ENCODE peak calls at places on chromosome 16, in four cellular contexts. N is NCI-H748 treated with DMSO at 0.1 percent for 48 hours, E is COR-L47, Q is upper lobe of right lung. O is an unnamed sample.

GRCh38 chr16:89338863-89339262 is 121.4 kb downstream of the ZNF778 start:
- DNase-seq in N (no peak), E (no peak), Q (peak; percentile 22), O (no peak)

GRCh38 chr16:87326151-87326571 is 9.0 kb upstream of the C16orf95 start:
- DNase-seq in N (no peak), E (no peak), Q (no peak), O (no peak)

GRCh38 chr16:83842755-83843507 is 35.2 kb downstream of the HSBP1 start:
- DNase-seq in N (no peak), E (no peak), Q (no peak), O (no peak)

GRCh38 chr16:1152651-1153259 is at the start of gene CACNA1H:
- DNase-seq in N (no peak), E (no peak), Q (no peak), O (peak; percentile 44)

GRCh38 chr16:86899757-86900156 is 321.4 kb downstream of the FOXL1 start:
- DNase-seq in N (no peak), E (no peak), Q (no peak), O (no peak)

GRCh38 chr16:14409563-14409962 is 220.5 kb downstream of the PARN start:
- DNase-seq in N (no peak), E (no peak), Q (no peak), O (no peak)

GRCh38 chr16:70600730-70601129 is 45.6 kb upstream of the IL34 start:
- DNase-seq in N (no peak), E (no peak), Q (no peak), O (no peak)

GRCh38 chr16:19542138-19542821 is 13.2 kb upstream of the VPS35L start:
- DNase-seq in N (peak; percentile 66), E (peak; percentile 91), Q (no peak), O (peak; percentile 48)

GRCh38 chr16:49674255-49674980 is 181.5 kb downstream of the ZNF423 start:
- DNase-seq in N (no peak), E (no peak), Q (no peak), O (no peak)

GRCh38 chr16:75257886-75258806 is 6.7 kb upstream of the BCAR1 start:
- DNase-seq in N (no peak), E (no peak), Q (no peak), O (no peak)

GRCh38 chr16:84095466-84095865 is 21.3 kb downstream of the MBTPS1 start:
- DNase-seq in N (no peak), E (no peak), Q (no peak), O (no peak)

GRCh38 chr16:22141746-22142145 is 20.6 kb upstream of the SDR42E2 start:
- DNase-seq in N (no peak), E (no peak), Q (no peak), O (no peak)

GRCh38 chr16:4613636-4614570 is 785 bp downstream of the UBALD1 start:
- DNase-seq in N (no peak), E (peak; percentile 52), Q (peak; percentile 80), O (no peak)

GRCh38 chr16:66480265-66481080 is 53.4 kb downstream of the BEAN1 start:
- DNase-seq in N (no peak), E (no peak), Q (no peak), O (no peak)

GRCh38 chr16:66606000-66606751 is 1.7 kb downstream of the CMTM3 start:
- DNase-seq in N (no peak), E (no peak), Q (no peak), O (no peak)

GRCh38 chr16:63331111-63331510 is 1294.9 kb upstream of the CDH8 start:
- DNase-seq in N (no peak), E (no peak), Q (no peak), O (no peak)

GRCh38 chr16:80459331-80459777 is 81.4 kb upstream of the DYNLRB2 start:
- DNase-seq in N (no peak), E (no peak), Q (no peak), O (no peak)

GRCh38 chr16:27240948-27241531 is 27.5 kb downstream of the NSMCE1 start:
- DNase-seq in N (no peak), E (no peak), Q (peak; percentile 60), O (no peak)

GRCh38 chr16:26772503-26772902 is 294.2 kb upstream of the C16orf82 start:
- DNase-seq in N (peak; percentile 32), E (no peak), Q (no peak), O (no peak)

GRCh38 chr16:30893082-30893743 is 664 bp downstream of the BCL7C start:
- DNase-seq in N (no peak), E (no peak), Q (peak; percentile 74), O (no peak)

GRCh38 chr16:79597277-79597676 is 3.3 kb downstream of the MAF start:
- DNase-seq in N (no peak), E (no peak), Q (no peak), O (no peak)

GRCh38 chr16:89315791-89316581 is 98.5 kb downstream of the ZNF778 start:
- DNase-seq in N (no peak), E (peak; percentile 11), Q (no peak), O (no peak)

GRCh38 chr16:86217001-86217890 is 293.1 kb upstream of the FOXF1 start:
- DNase-seq in N (no peak), E (no peak), Q (peak; percentile 58), O (no peak)

GRCh38 chr16:21301168-21301894 is 23.2 kb upstream of the CRYM start:
- DNase-seq in N (peak; percentile 62), E (no peak), Q (peak; percentile 88), O (peak; percentile 7)

GRCh38 chr16:5621826-5622225 is 524.2 kb upstream of the EEF2KMT start:
- DNase-seq in N (no peak), E (no peak), Q (no peak), O (no peak)

GRCh38 chr16:29877266-29877961 is 14.4 kb upstream of the CDIPT start:
- DNase-seq in N (no peak), E (no peak), Q (peak; percentile 82), O (no peak)

GRCh38 chr16:49513040-49513439 is 139.4 kb downstream of the C16orf78 start:
- DNase-seq in N (no peak), E (peak; percentile 49), Q (peak; percentile 6), O (no peak)

GRCh38 chr16:2856061-2856670 is 1.8 kb downstream of the PRSS22 start:
- DNase-seq in N (no peak), E (no peak), Q (no peak), O (no peak)

GRCh38 chr16:25372716-25373115 is 115.1 kb upstream of the ZKSCAN2 start:
- DNase-seq in N (no peak), E (no peak), Q (no peak), O (no peak)

GRCh38 chr16:80664226-80664625 is 123.4 kb downstream of the DYNLRB2 start:
- DNase-seq in N (no peak), E (no peak), Q (no peak), O (no peak)

GRCh38 chr16:87667946-87668345 is 65.6 kb downstream of the JPH3 start:
- DNase-seq in N (no peak), E (no peak), Q (no peak), O (no peak)

GRCh38 chr16:10552998-10553491 is 27.4 kb downstream of the EMP2 start:
- DNase-seq in N (no peak), E (no peak), Q (peak; percentile 68), O (peak; percentile 4)

GRCh38 chr16:28091706-28092105 is 28.2 kb upstream of the GSG1L start:
- DNase-seq in N (no peak), E (no peak), Q (no peak), O (no peak)

GRCh38 chr16:84088695-84089395 is 27.9 kb downstream of the MBTPS1 start:
- DNase-seq in N (no peak), E (no peak), Q (no peak), O (peak; percentile 26)

GRCh38 chr16:89970011-89970410 is 21.5 kb downstream of the DEF8 start:
- DNase-seq in N (no peak), E (no peak), Q (no peak), O (no peak)

GRCh38 chr16:68368602-68368944 is 57.8 kb downstream of the PRMT7 start:
- DNase-seq in N (no peak), E (no peak), Q (no peak), O (no peak)

GRCh38 chr16:88532434-88533241 is 37.6 kb upstream of the ZC3H18 start:
- DNase-seq in N (no peak), E (no peak), Q (no peak), O (no peak)

O was measured in NCI-H2227 treated with DMSO at 0.1 percent for 48 hours.